ENCODE peak calls at places on chromosomes 11 and 22, in five cellular contexts. J is heart left ventricle, X is upper lobe of right lung, C is MM.1S, Y is breast epithelium. D is an unnamed sample.
A peak's percentile ranks its signal among the peaks of the same experiment; 100 is the strongest.

GRCh38 chr11:72773291-72773690 is 20.6 kb downstream of the STARD10 start:
- DNase-seq in X (no peak), Y (no peak), J (peak; percentile 57), C (no peak), D (peak; percentile 88)

GRCh38 chr22:36767035-36767775 is 8.7 kb downstream of the IFT27 start:
- DNase-seq in C (no peak), Y (no peak), J (peak; percentile 5), X (peak; percentile 36), D (peak; percentile 48)

GRCh38 chr22:31491218-31491962 is 1.7 kb upstream of the EIF4ENIF1 start:
- DNase-seq in C (no peak), X (no peak), Y (no peak), J (no peak), D (no peak)

GRCh38 chr11:122108192-122108799 is 7.7 kb downstream of the BLID start:
- DNase-seq in X (no peak), Y (no peak), J (no peak), C (peak; percentile 21), D (no peak)

GRCh38 chr11:117919326-117920275 is 9.6 kb downstream of the TMPRSS13 start:
- DNase-seq in J (no peak), Y (no peak), C (no peak), X (no peak), D (peak; percentile 43)

GRCh38 chr11:15695096-15695721 is 580.5 kb downstream of the INSC start:
- DNase-seq in C (no peak), Y (no peak), X (no peak), J (no peak), D (no peak)

GRCh38 chr22:20434264-20434751 is 3.3 kb downstream of the SCARF2 start:
- DNase-seq in C (no peak), J (no peak), Y (no peak), X (peak; percentile 35), D (peak; percentile 61)

GRCh38 chr11:110086892-110087309 is 6.3 kb upstream of the ZC3H12C start:
- DNase-seq in C (no peak), J (no peak), X (no peak), Y (no peak), D (no peak)

GRCh38 chr22:23237201-23237798 is 57.0 kb downstream of the BCR start:
- DNase-seq in C (peak; percentile 41), J (peak; percentile 83), X (no peak), Y (no peak), D (peak; percentile 82)

GRCh38 chr22:19932367-19933206 is 9.0 kb upstream of the COMT start:
- DNase-seq in J (no peak), C (no peak), X (peak; percentile 62), Y (no peak), D (no peak)

GRCh38 chr11:71996946-71997345 is 1.8 kb upstream of the IL18BP start:
- DNase-seq in Y (no peak), J (no peak), X (peak; percentile 87), C (no peak), D (peak; percentile 68)

GRCh38 chr11:124285610-124286344 is 28.0 kb downstream of the OR8D1 start:
- DNase-seq in J (no peak), Y (no peak), X (no peak), C (no peak), D (no peak)

GRCh38 chr11:122258446-122258994 is 142.5 kb upstream of the BLID start:
- DNase-seq in J (no peak), Y (no peak), X (no peak), C (no peak), D (no peak)

GRCh38 chr22:24341657-24342056 is 71.0 kb downstream of the SPECC1L start:
- DNase-seq in Y (no peak), X (no peak), C (no peak), J (no peak), D (no peak)

GRCh38 chr22:39301108-39301507 is 18.3 kb downstream of the RPL3 start:
- DNase-seq in Y (no peak), X (no peak), J (no peak), C (no peak), D (no peak)

GRCh38 chr22:39303358-39303757 is 16.1 kb downstream of the RPL3 start:
- DNase-seq in Y (no peak), J (no peak), C (no peak), X (no peak), D (no peak)

GRCh38 chr22:39302431-39302960 is 16.9 kb downstream of the RPL3 start:
- DNase-seq in J (no peak), Y (no peak), C (no peak), X (no peak), D (no peak)

GRCh38 chr22:39300198-39300830 is 19.1 kb downstream of the RPL3 start:
- DNase-seq in J (peak; percentile 65), X (peak; percentile 77), C (no peak), Y (no peak), D (no peak)

GRCh38 chr22:39301926-39302325 is 17.5 kb downstream of the RPL3 start:
- DNase-seq in X (no peak), Y (no peak), J (no peak), C (no peak), D (no peak)
- H3K4me1 ChIP-seq in X (peaks cover 37% of the 10 kb centered on the region), Y (peaks cover 27% of the 10 kb centered on the region), J (peaks cover 37% of the 10 kb centered on the region), C (peaks cover 9% of the 10 kb centered on the region), D (peaks cover 5% of the 10 kb centered on the region)

DNA sequence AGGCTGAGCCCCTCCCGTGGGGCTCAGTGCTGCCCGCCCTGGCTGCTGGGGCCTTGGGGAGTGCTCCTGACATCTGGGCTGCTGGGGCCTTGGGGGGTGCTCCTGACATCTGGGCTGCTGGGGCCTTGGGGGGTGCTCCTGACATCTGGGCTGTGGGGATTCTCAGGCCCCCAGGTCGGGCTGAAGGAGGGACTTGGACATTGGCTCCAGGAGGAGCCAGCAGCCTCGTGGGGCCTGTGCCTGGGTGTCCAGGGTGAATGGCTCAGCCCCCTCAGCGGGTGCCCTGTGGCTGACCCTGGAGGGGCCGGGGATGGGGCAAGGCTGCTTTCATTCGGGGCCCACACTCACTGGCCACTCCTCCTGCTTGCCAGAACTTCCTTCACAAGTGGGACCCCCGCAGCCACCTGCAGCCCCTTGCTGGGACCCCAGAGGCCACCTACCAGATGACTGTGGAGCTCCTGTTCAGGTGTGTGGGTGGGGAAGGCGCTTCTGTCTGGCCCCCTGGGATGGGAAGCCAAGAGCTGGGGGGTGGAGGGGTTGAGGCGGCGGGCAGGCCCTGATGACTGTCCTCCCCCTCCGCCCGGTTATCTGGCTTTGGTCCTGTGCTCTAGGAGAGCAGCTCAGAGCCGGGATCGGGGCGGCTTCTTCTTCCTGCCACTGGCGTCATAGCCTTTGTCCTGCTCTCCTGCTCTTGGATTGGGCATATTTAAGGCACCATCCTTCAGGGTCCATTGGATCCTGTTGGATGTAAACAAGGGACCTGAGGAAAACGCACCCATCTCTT is 38.2 kb downstream of the TPCN2 start:
- DNase-seq in X (no peak), Y (no peak), C (no peak), J (no peak), D (no peak)
- H3K4me1 ChIP-seq in X (no peaks in the 10 kb centered on the region), Y (no peaks in the 10 kb centered on the region), C (no peaks in the 10 kb centered on the region), J (no peaks in the 10 kb centered on the region), D (peaks cover 32% of the 10 kb centered on the region)

GRCh38 chr11:48019597-48019996 is 39.2 kb downstream of the PTPRJ start:
- DNase-seq in J (no peak), Y (no peak), C (no peak), X (no peak), D (no peak)

GRCh38 chr11:48017105-48017874 is 36.9 kb downstream of the PTPRJ start:
- DNase-seq in Y (no peak), X (no peak), J (no peak), C (no peak), D (no peak)

GRCh38 chr11:48020092-48020755 is 39.9 kb downstream of the PTPRJ start:
- DNase-seq in X (no peak), Y (no peak), C (no peak), J (no peak), D (no peak)

GRCh38 chr11:48018561-48019229 is 38.3 kb downstream of the PTPRJ start:
- DNase-seq in C (no peak), Y (no peak), X (no peak), J (no peak), D (no peak)

DNA sequence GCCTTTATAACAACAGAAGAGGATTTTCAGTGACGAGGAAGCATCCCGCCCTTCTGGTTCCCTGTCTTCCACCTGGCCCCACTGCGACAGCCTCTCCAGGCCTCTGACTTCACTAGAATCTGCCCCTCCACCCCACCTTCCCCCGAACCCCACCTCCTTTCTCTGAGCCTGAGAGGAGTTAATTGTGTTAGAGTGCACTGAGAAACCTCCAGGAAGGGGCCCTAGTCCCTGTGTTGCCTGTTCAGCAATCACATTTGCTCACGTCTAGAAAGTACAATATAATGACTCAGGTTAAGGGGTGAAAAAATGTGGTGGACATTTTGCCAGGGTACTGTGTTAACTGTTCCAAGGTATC is 38.8 kb downstream of the PTPRJ start:
- DNase-seq in C (no peak), Y (no peak), J (no peak), X (no peak), D (no peak)
- H3K4me1 ChIP-seq in C (no peaks in the 10 kb centered on the region), Y (no peaks in the 10 kb centered on the region), J (no peaks in the 10 kb centered on the region), X (peaks cover 29% of the 10 kb centered on the region), D (no peaks in the 10 kb centered on the region)

DNA sequence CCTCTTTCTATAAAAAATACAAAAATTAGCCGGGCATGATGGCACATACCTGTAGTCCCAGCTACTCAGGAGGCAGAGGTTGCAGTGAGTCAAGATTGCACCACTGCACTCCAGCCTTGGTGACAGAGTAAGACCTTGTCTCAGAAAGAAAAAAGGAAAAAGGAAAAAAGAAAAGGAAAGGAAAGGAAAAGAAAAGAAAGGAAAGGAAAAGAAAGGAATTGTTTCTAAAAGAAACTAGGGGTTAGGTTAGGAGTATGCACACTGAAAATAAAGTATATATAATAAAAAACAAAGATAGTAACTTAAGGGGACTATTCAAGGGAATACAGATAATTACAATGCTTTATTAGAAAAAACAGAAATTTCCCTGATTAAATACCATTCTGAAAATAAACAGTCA is 50.9 kb downstream of the TTC28 start:
- DNase-seq in C (no peak), J (no peak), Y (no peak), X (no peak), D (no peak)
- H3K4me1 ChIP-seq in C (no peaks in the 10 kb centered on the region), J (no peaks in the 10 kb centered on the region), Y (no peaks in the 10 kb centered on the region), X (no peaks in the 10 kb centered on the region), D (no peaks in the 10 kb centered on the region)

GRCh38 chr11:64852804-64853520 is 8.5 kb upstream of the CDC42BPG start:
- DNase-seq in X (no peak), Y (no peak), C (no peak), J (no peak), D (no peak)
- H3K4me1 ChIP-seq in X (peaks cover 85% of the 10 kb centered on the region), Y (peaks cover 32% of the 10 kb centered on the region), C (peaks cover 50% of the 10 kb centered on the region), J (peaks cover 92% of the 10 kb centered on the region), D (peaks cover 61% of the 10 kb centered on the region)

GRCh38 chr22:40051322-40051721 is 56.6 kb downstream of the FAM83F start:
- DNase-seq in J (no peak), Y (no peak), C (peak; percentile 48), X (no peak), D (no peak)
- H3K4me1 ChIP-seq in J (peaks cover 27% of the 10 kb centered on the region), Y (peaks cover 7% of the 10 kb centered on the region), C (peaks cover 33% of the 10 kb centered on the region), X (peaks cover 12% of the 10 kb centered on the region), D (no peaks in the 10 kb centered on the region)

GRCh38 chr11:103898577-103899336 is 137.7 kb upstream of the DDI1 start:
- DNase-seq in Y (no peak), J (no peak), C (peak; percentile 87), X (no peak), D (no peak)
- H3K4me1 ChIP-seq in Y (no peaks in the 10 kb centered on the region), J (no peaks in the 10 kb centered on the region), C (peaks cover 47% of the 10 kb centered on the region), X (no peaks in the 10 kb centered on the region), D (no peaks in the 10 kb centered on the region)

GRCh38 chr11:73995731-73996130 is 13.1 kb upstream of the UCP2 start:
- DNase-seq in Y (no peak), C (no peak), J (no peak), X (no peak), D (no peak)
- H3K4me1 ChIP-seq in Y (no peaks in the 10 kb centered on the region), C (peaks cover 5% of the 10 kb centered on the region), J (no peaks in the 10 kb centered on the region), X (peaks cover 7% of the 10 kb centered on the region), D (no peaks in the 10 kb centered on the region)

GRCh38 chr11:504994-505344 is 2.1 kb downstream of the RNH1 start:
- DNase-seq in Y (no peak), J (no peak), X (no peak), C (no peak), D (no peak)
- H3K4me1 ChIP-seq in Y (peaks cover 9% of the 10 kb centered on the region), J (peaks cover 41% of the 10 kb centered on the region), X (peaks cover 46% of the 10 kb centered on the region), C (no peaks in the 10 kb centered on the region), D (peaks cover 50% of the 10 kb centered on the region)

D was measured in sigmoid colon.